ENCODE peak calls at places on chromosome 4, in six cellular contexts. B is mucosa of descending colon, K is IMR-90, I is stomach, N is psoas muscle, H is heart left ventricle. M is an unnamed sample.
A peak's percentile ranks its signal among the peaks of the same experiment; 100 is the strongest.

GRCh38 chr4:184750926-184751584 is 17.2 kb upstream of the CENPU start:
- DNase-seq in B (no peak), K (no peak), I (no peak), N (no peak), H (no peak), M (no peak)

GRCh38 chr4:101763576-101763975 is 27.0 kb upstream of the BANK1 start:
- DNase-seq in B (no peak), K (no peak), I (no peak), N (no peak), H (no peak), M (no peak)

GRCh38 chr4:145545538-145546224 is 64.0 kb downstream of the SMAD1 start:
- DNase-seq in B (peak; percentile 45), K (peak; percentile 98), I (peak; percentile 43), N (no peak), H (no peak), M (peak; percentile 34)

GRCh38 chr4:13436962-13437361 is 47.2 kb downstream of the RAB28 start:
- DNase-seq in B (no peak), K (no peak), I (no peak), N (no peak), H (no peak), M (no peak)

GRCh38 chr4:153947998-153948397 is 159.1 kb upstream of the SFRP2 start:
- DNase-seq in B (no peak), K (no peak), I (no peak), N (no peak), H (no peak), M (no peak)

GRCh38 chr4:188550296-188550695 is 411.1 kb downstream of the TRIML1 start:
- DNase-seq in B (no peak), K (peak; percentile 5), I (no peak), N (no peak), H (no peak), M (no peak)

GRCh38 chr4:173319696-173320095 is 14.5 kb downstream of the HMGB2 start:
- DNase-seq in B (no peak), K (peak; percentile 45), I (no peak), N (no peak), H (no peak), M (no peak)

GRCh38 chr4:119735136-119735770 is 106.6 kb upstream of the PDE5A start:
- DNase-seq in B (no peak), K (peak; percentile 99), I (no peak), N (no peak), H (no peak), M (no peak)

GRCh38 chr4:159105063-159105414 is 2.2 kb downstream of the RAPGEF2 start:
- DNase-seq in B (no peak), K (peak; percentile 61), I (no peak), N (no peak), H (no peak), M (no peak)

GRCh38 chr4:56861365-56861764 is 39.9 kb upstream of the SPINK2 start:
- DNase-seq in B (no peak), K (peak; percentile 8), I (no peak), N (no peak), H (no peak), M (no peak)

GRCh38 chr4:73676881-73677323 is 56.7 kb upstream of the RASSF6 start:
- DNase-seq in B (no peak), K (peak; percentile 88), I (no peak), N (no peak), H (no peak), M (no peak)

GRCh38 chr4:164442167-164442566 is 311.8 kb upstream of the SMIM31 start:
- DNase-seq in B (no peak), K (peak; percentile 5), I (no peak), N (no peak), H (no peak), M (no peak)

GRCh38 chr4:1330761-1331590 is 16.0 kb upstream of the UVSSA start:
- DNase-seq in B (no peak), K (no peak), I (no peak), N (no peak), H (no peak), M (no peak)

GRCh38 chr4:125315571-125316390 is 1.0 kb downstream of the FAT4 start:
- DNase-seq in B (peak; percentile 16), K (peak; percentile 54), I (peak; percentile 31), N (peak; percentile 76), H (peak; percentile 64), M (peak; percentile 38)

GRCh38 chr4:150037251-150037856 is 40.9 kb upstream of the DCLK2 start:
- DNase-seq in B (no peak), K (no peak), I (no peak), N (no peak), H (no peak), M (no peak)

GRCh38 chr4:15352508-15352907 is 75.3 kb upstream of the C1QTNF7 start:
- DNase-seq in B (no peak), K (peak; percentile 38), I (no peak), N (no peak), H (no peak), M (no peak)

DNA sequence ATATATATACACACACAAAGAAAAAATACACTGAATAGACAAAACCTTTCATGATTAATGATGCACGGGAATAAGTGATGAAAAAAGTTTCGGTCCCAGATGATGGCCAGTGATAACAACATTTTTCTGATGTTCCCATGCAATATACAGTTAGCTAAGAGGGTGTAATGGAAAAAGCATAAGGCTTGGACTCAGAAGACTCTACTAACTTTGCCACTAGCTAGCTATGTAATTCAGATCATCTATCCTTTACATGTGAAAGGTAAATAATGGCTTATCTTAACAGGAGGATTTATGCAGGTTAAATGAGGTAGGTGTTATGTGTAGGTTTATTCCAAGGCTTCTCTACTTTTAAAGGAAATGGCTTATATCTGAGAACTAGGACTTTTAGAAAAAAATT is 4.3 kb downstream of the RPS3A start:
- DNase-seq in B (no peak), K (no peak), I (no peak), N (no peak), H (no peak), M (no peak)
- H3K36me3 ChIP-seq in B (peaks cover 5% of the 10 kb centered on the region), K (peaks cover 33% of the 10 kb centered on the region), I (peaks cover 81% of the 10 kb centered on the region), N (peaks cover 6% of the 10 kb centered on the region), H (peaks cover 3% of the 10 kb centered on the region), M (peaks cover 38% of the 10 kb centered on the region)

GRCh38 chr4:84502333-84502954 is 3.4 kb upstream of the NKX6-1 start:
- DNase-seq in B (no peak), K (no peak), I (no peak), N (no peak), H (no peak), M (no peak)
- H3K4me3 ChIP-seq in B (no peak overlapping the region), K (no peak overlapping the region), I (no peak overlapping the region), N (no peak overlapping the region), H (no peak overlapping the region), M (no peak overlapping the region)

DNA sequence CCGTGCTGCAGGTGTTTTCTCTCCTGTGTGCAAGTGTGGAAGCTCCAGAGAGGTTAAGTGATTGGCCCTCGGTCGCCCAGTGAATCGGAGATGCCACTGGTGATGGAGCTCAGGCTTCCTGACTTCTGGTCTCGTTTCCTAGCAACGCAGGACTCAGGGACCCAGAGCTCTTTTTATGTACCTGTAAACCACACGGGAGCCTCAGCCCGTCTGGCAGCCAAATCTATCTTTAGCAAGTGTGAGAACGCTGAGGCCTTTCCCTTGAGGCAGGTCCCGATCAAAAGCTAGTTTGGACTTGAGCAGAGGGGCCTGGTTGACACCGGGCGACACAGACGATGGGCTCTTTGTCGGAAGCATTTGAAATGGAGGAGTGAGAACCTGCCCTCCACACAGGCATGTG is 116.8 kb downstream of the SORCS2 start:
- DNase-seq in B (no peak), K (no peak), I (no peak), N (no peak), H (no peak), M (no peak)
- TF ChIP-seq CTCF in B (no peak), K (no peak), I (no peak), N (no peak), H (no peak), M (no peak)

DNA sequence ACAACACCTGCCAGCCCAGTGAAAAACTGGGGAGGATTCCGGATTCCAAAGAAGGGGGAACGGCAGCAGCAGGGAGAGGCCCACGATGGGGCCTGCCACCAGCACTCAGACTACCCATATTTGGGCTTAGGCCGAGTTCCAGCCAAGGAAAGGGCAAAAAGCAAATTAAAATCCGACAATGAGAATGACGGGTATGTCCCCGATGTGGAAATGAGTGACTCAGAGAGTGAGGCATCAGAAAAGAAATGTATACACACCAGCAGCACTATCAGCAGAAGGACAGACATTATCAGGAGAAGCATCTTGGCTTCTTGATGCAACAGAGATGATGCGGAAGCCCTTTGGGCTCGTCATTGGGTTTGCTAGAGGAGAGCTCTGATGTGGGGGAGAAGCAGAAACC is 62.4 kb downstream of the JADE1 start:
- DNase-seq in B (no peak), K (peak; percentile 99), I (no peak), N (no peak), H (no peak), M (no peak)
- H3K36me3 ChIP-seq in B (no peaks in the 10 kb centered on the region), K (peaks cover 20% of the 10 kb centered on the region), I (peaks cover 78% of the 10 kb centered on the region), N (peaks cover 3% of the 10 kb centered on the region), H (no peaks in the 10 kb centered on the region), M (peaks cover 77% of the 10 kb centered on the region)

GRCh38 chr4:133146574-133147198 is 2.4 kb upstream of the PCDH10 start:
- DNase-seq in B (peak; percentile 31), K (peak; percentile 40), I (no peak), N (peak; percentile 34), H (no peak), M (no peak)

GRCh38 chr4:133149364-133149695 is 236 bp downstream of the PCDH10 start:
- DNase-seq in B (no peak), K (no peak), I (no peak), N (no peak), H (no peak), M (no peak)

GRCh38 chr4:133148690-133149363 is at the start of gene PCDH10:
- DNase-seq in B (peak; percentile 81), K (peak; percentile 87), I (peak; percentile 65), N (peak; percentile 91), H (peak; percentile 78), M (peak; percentile 81)

GRCh38 chr4:133147365-133147821 is 1.7 kb upstream of the PCDH10 start:
- DNase-seq in B (no peak), K (no peak), I (no peak), N (no peak), H (no peak), M (no peak)

GRCh38 chr4:133147922-133148689 is 988 bp upstream of the PCDH10 start:
- DNase-seq in B (no peak), K (peak; percentile 21), I (no peak), N (peak; percentile 42), H (no peak), M (peak; percentile 15)
- H3K4me3 ChIP-seq in B (no peak overlapping the region), K (peak overlapping the region; percentile 50), I (peak overlapping the region; percentile 50), N (peak overlapping the region; percentile 62), H (no peak overlapping the region), M (peak overlapping the region; percentile 41)

DNA sequence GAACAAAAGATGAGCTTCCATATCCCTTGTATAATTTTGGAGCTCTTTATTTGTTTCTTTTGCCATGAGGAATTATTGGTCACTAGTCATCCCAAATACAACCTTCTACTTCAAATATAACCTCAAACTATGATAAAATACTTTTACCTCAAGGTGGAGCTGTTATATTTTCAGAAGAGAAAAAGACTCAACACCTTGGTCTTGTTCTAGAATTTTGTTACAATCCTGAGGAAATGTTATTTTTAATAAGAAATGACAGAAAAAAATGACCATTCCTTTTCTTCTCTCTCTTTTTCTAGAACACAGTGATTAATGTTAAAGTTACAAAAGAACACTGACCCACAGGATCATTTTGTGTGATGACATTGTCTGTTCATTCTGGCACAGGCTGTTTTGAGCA is 159.5 kb upstream of the CTSO start:
- DNase-seq in B (no peak), K (no peak), I (no peak), N (no peak), H (no peak), M (no peak)
- TF ChIP-seq CTCF in B (no peak), K (no peak), I (no peak), N (no peak), H (no peak), M (no peak)

GRCh38 chr4:40828661-40829060 is 78.9 kb downstream of the NSUN7 start:
- DNase-seq in B (no peak), K (no peak), I (no peak), N (no peak), H (no peak), M (no peak)
- H3K36me3 ChIP-seq in B (no peaks in the 10 kb centered on the region), K (peaks cover 14% of the 10 kb centered on the region), I (peaks cover 71% of the 10 kb centered on the region), N (no peaks in the 10 kb centered on the region), H (no peaks in the 10 kb centered on the region), M (peaks cover 98% of the 10 kb centered on the region)

M was measured in heart right ventricle.